ENCODE peak calls at places on chromosome 14, in nine cellular contexts. G, C, X, I, Y, N, S, K and W are unnamed samples.

GRCh38 chr14:53231166-53231565 is 78.0 kb upstream of the DDHD1 start:
- DNase-seq in G (no peak), C (no peak), X (no peak), I (no peak), Y (no peak), N (no peak), S (no peak), K (no peak), W (no peak)

GRCh38 chr14:105844810-105845724 is 318.7 kb downstream of the TMEM121 start:
- DNase-seq in G (no peak), C (no peak), X (no peak), I (no peak), Y (no peak), N (no peak), S (no peak), K (no peak), W (no peak)

GRCh38 chr14:22314183-22314820 is 274.7 kb downstream of the DAD1 start:
- DNase-seq in G (no peak), C (peak), X (peak), I (peak), Y (peak), N (no peak), S (peak), K (no peak), W (no peak)

GRCh38 chr14:23028800-23029199 is 5.9 kb downstream of the PSMB5 start:
- DNase-seq in G (no peak), C (no peak), X (no peak), I (no peak), Y (no peak), N (no peak), S (no peak), K (no peak), W (no peak)

GRCh38 chr14:64611358-64612020 is 61.7 kb downstream of the PPP1R36 start:
- DNase-seq in G (no peak), C (no peak), X (no peak), I (no peak), Y (peak), N (no peak), S (no peak), K (no peak), W (no peak)

GRCh38 chr14:87794566-87794965 is 198.4 kb downstream of the GALC start:
- DNase-seq in G (no peak), C (no peak), X (no peak), I (no peak), Y (no peak), N (no peak), S (no peak), K (no peak), W (no peak)

GRCh38 chr14:90427848-90428426 is 31.1 kb downstream of the CALM1 start:
- DNase-seq in G (no peak), C (no peak), X (no peak), I (no peak), Y (no peak), N (no peak), S (no peak), K (no peak), W (no peak)

GRCh38 chr14:80584638-80585505 is 356.7 kb downstream of the CEP128 start:
- DNase-seq in G (no peak), C (no peak), X (no peak), I (peak), Y (no peak), N (no peak), S (no peak), K (no peak), W (no peak)

GRCh38 chr14:90194706-90195105 is 61.6 kb upstream of the PSMC1 start:
- DNase-seq in G (no peak), C (no peak), X (no peak), I (no peak), Y (no peak), N (no peak), S (no peak), K (no peak), W (no peak)

GRCh38 chr14:37678916-37679315 is 83.5 kb downstream of the TTC6 start:
- DNase-seq in G (no peak), C (no peak), X (no peak), I (no peak), Y (no peak), N (no peak), S (no peak), K (no peak), W (no peak)

GRCh38 chr14:64279719-64280668 is 14.2 kb downstream of the ESR2 start:
- DNase-seq in G (no peak), C (no peak), X (no peak), I (peak), Y (no peak), N (peak), S (no peak), K (no peak), W (no peak)

GRCh38 chr14:55354500-55354899 is 57.1 kb downstream of the ATG14 start:
- DNase-seq in G (peak), C (peak), X (peak), I (peak), Y (peak), N (no peak), S (peak), K (peak), W (peak)

GRCh38 chr14:23299558-23299957 is 3.1 kb downstream of the PPP1R3E start:
- DNase-seq in G (no peak), C (peak), X (no peak), I (peak), Y (no peak), N (no peak), S (peak), K (no peak), W (no peak)

GRCh38 chr14:21673718-21674117 is at the start of gene OR4E1:
- DNase-seq in G (no peak), C (no peak), X (no peak), I (no peak), Y (no peak), N (no peak), S (no peak), K (no peak), W (no peak)

GRCh38 chr14:30389134-30389900 is 169.6 kb upstream of the G2E3 start:
- DNase-seq in G (no peak), C (no peak), X (no peak), I (no peak), Y (peak), N (no peak), S (no peak), K (no peak), W (no peak)

GRCh38 chr14:50920482-50921225 is 23.6 kb downstream of the PYGL start:
- DNase-seq in G (no peak), C (no peak), X (peak), I (peak), Y (no peak), N (no peak), S (no peak), K (peak), W (no peak)

GRCh38 chr14:59310644-59311043 is 122.2 kb downstream of the DAAM1 start:
- DNase-seq in G (no peak), C (no peak), X (no peak), I (no peak), Y (no peak), N (no peak), S (no peak), K (peak), W (no peak)

GRCh38 chr14:104314251-104314941 is 176.0 kb downstream of the KIF26A start:
- DNase-seq in G (no peak), C (no peak), X (no peak), I (no peak), Y (no peak), N (no peak), S (no peak), K (no peak), W (no peak)

GRCh38 chr14:64811676-64812075 is 68.0 kb downstream of the SPTB start:
- DNase-seq in G (no peak), C (no peak), X (no peak), I (no peak), Y (no peak), N (no peak), S (no peak), K (no peak), W (no peak)

GRCh38 chr14:20477211-20477876 is 8.1 kb downstream of the PNP start:
- DNase-seq in G (peak), C (peak), X (no peak), I (no peak), Y (no peak), N (no peak), S (peak), K (no peak), W (no peak)

GRCh38 chr14:64698899-64699298 is 5.3 kb upstream of the PLEKHG3 start:
- DNase-seq in G (no peak), C (no peak), X (no peak), I (peak), Y (no peak), N (no peak), S (peak), K (no peak), W (no peak)

GRCh38 chr14:65301862-65302539 is 110.5 kb upstream of the FUT8 start:
- DNase-seq in G (no peak), C (no peak), X (no peak), I (no peak), Y (no peak), N (no peak), S (no peak), K (no peak), W (no peak)

GRCh38 chr14:103688906-103689902 is 26.0 kb downstream of the XRCC3 start:
- DNase-seq in G (peak), C (no peak), X (no peak), I (no peak), Y (peak), N (no peak), S (no peak), K (no peak), W (no peak)

GRCh38 chr14:80587096-80587724 is 354.3 kb downstream of the CEP128 start:
- DNase-seq in G (no peak), C (peak), X (no peak), I (peak), Y (no peak), N (no peak), S (peak), K (peak), W (no peak)

GRCh38 chr14:78605065-78605762 is 435.0 kb downstream of the NRXN3 start:
- DNase-seq in G (no peak), C (no peak), X (no peak), I (no peak), Y (no peak), N (no peak), S (no peak), K (no peak), W (no peak)

GRCh38 chr14:23302290-23303225 is at the start of gene PPP1R3E:
- DNase-seq in G (peak), C (peak), X (peak), I (peak), Y (peak), N (peak), S (peak), K (peak), W (peak)

GRCh38 chr14:20934148-20934762 is 21.0 kb upstream of the RNASE2 start:
- DNase-seq in G (peak), C (no peak), X (peak), I (peak), Y (no peak), N (no peak), S (peak), K (no peak), W (no peak)

GRCh38 chr14:100836961-100837811 is 11.3 kb downstream of the MEG3 start:
- DNase-seq in G (no peak), C (no peak), X (no peak), I (no peak), Y (no peak), N (no peak), S (no peak), K (no peak), W (no peak)